ENCODE peak calls at places on chromosomes 12 and 14, in five cellular contexts. One of them, this sample, is unnamed.

GRCh38 chr14:47167407-47167806 is 508.0 kb downstream of the MDGA2 start:
- DNase-seq in A549: no peak
- DNase-seq in HCT116: no peak
- DNase-seq in GM12878: no peak
- DNase-seq in Panc1: no peak
- DNase-seq in this sample: no peak

GRCh38 chr12:66573605-66574004 is 105.3 kb downstream of the GRIP1 start:
- DNase-seq in A549: no peak
- DNase-seq in HCT116: no peak
- DNase-seq in GM12878: no peak
- DNase-seq in Panc1: no peak
- DNase-seq in this sample: no peak

GRCh38 chr12:1130571-1130970 is 139.5 kb downstream of the ERC1 start:
- DNase-seq in A549: no peak
- DNase-seq in HCT116: peak; percentile 31
- DNase-seq in GM12878: no peak
- DNase-seq in Panc1: no peak
- DNase-seq in this sample: no peak

GRCh38 chr12:79955561-79955960 is 20.7 kb upstream of the PPP1R12A start:
- DNase-seq in A549: no peak
- DNase-seq in HCT116: no peak
- DNase-seq in GM12878: no peak
- DNase-seq in Panc1: no peak
- DNase-seq in this sample: no peak

GRCh38 chr12:69161835-69162234 is 77.5 kb upstream of the CPSF6 start:
- DNase-seq in A549: no peak
- DNase-seq in HCT116: no peak
- DNase-seq in GM12878: peak; percentile 83
- DNase-seq in Panc1: no peak
- DNase-seq in this sample: no peak

GRCh38 chr12:121222847-121223246 is 12.9 kb downstream of the P2RX4 start:
- DNase-seq in A549: no peak
- DNase-seq in HCT116: no peak
- DNase-seq in GM12878: no peak
- DNase-seq in Panc1: no peak
- DNase-seq in this sample: no peak

GRCh38 chr12:19245126-19245525 is 115.6 kb downstream of the PLEKHA5 start:
- DNase-seq in A549: no peak
- DNase-seq in HCT116: no peak
- DNase-seq in GM12878: no peak
- DNase-seq in Panc1: no peak
- DNase-seq in this sample: no peak

GRCh38 chr12:104218935-104219334 is 3.4 kb downstream of the TXNRD1 start:
- DNase-seq in A549: no peak
- DNase-seq in HCT116: peak; percentile 19
- DNase-seq in GM12878: no peak
- DNase-seq in Panc1: no peak
- DNase-seq in this sample: no peak

GRCh38 chr12:121334513-121335343 is 17.5 kb downstream of the ANAPC5 start:
- DNase-seq in A549: peak; percentile 75
- DNase-seq in HCT116: peak; percentile 46
- DNase-seq in GM12878: peak; percentile 26
- DNase-seq in Panc1: no peak
- DNase-seq in this sample: peak; percentile 55

GRCh38 chr14:77067632-77068514 is 30.2 kb upstream of the CIPC start:
- DNase-seq in A549: peak; percentile 87
- DNase-seq in HCT116: peak; percentile 42
- DNase-seq in GM12878: no peak
- DNase-seq in Panc1: peak; percentile 22
- DNase-seq in this sample: no peak

GRCh38 chr12:47967461-47968430 is 4.3 kb downstream of the TMEM106C start:
- DNase-seq in A549: no peak
- DNase-seq in HCT116: no peak
- DNase-seq in GM12878: no peak
- DNase-seq in Panc1: no peak
- DNase-seq in this sample: no peak

GRCh38 chr14:68794856-68795601 is 2.2 kb upstream of the ZFP36L1 start:
- DNase-seq in A549: no peak
- DNase-seq in HCT116: no peak
- DNase-seq in GM12878: no peak
- DNase-seq in Panc1: no peak
- DNase-seq in this sample: no peak

GRCh38 chr12:103901518-103902173 is 28.6 kb upstream of the HSP90B1 start:
- DNase-seq in A549: no peak
- DNase-seq in HCT116: no peak
- DNase-seq in GM12878: no peak
- DNase-seq in Panc1: no peak
- DNase-seq in this sample: no peak

GRCh38 chr12:53070901-53071492 is 8.2 kb downstream of the SPRYD3 start:
- DNase-seq in A549: no peak
- DNase-seq in HCT116: no peak
- DNase-seq in GM12878: no peak
- DNase-seq in Panc1: no peak
- DNase-seq in this sample: no peak

GRCh38 chr14:78448483-78449094 is 278.4 kb downstream of the NRXN3 start:
- DNase-seq in A549: peak; percentile 52
- DNase-seq in HCT116: peak; percentile 15
- DNase-seq in GM12878: peak; percentile 45
- DNase-seq in Panc1: peak; percentile 22
- DNase-seq in this sample: no peak

DNA sequence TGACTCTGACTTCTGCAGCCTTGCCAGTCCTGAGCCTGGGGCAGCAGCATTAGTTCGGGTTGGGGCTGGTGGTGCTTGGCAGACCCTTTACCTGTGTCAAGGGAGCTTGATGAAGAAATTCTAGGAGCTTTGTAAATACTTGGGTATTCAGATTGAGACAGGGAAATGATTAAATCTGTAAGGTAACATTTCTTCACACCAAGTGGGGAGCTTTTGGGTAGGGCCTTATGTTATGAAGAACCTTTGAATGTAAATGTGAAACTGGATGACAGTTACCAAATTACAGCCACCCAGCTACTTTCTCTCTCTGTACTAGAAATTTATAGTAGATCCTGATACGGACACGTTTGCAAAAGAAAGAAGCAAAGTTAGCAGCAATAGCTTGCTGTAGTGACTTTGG is 462.3 kb upstream of the RGS6 start:
- DNase-seq in A549: no peak
- DNase-seq in HCT116: no peak
- DNase-seq in GM12878: no peak
- DNase-seq in Panc1: no peak
- DNase-seq in this sample: no peak
- TF ChIP-seq REST in A549: no peak
- TF ChIP-seq REST in HCT116: no peak
- TF ChIP-seq REST in GM12878: no peak
- TF ChIP-seq REST in Panc1: no peak
- TF ChIP-seq REST in this sample: no peak

GRCh38 chr14:94109915-94110250 is 653 bp upstream of the IFI27 start:
- DNase-seq in A549: no peak
- DNase-seq in HCT116: no peak
- DNase-seq in GM12878: no peak
- DNase-seq in Panc1: no peak
- DNase-seq in this sample: no peak
- TF ChIP-seq REST in A549: no peak
- TF ChIP-seq REST in HCT116: no peak
- TF ChIP-seq REST in GM12878: no peak
- TF ChIP-seq REST in Panc1: no peak
- TF ChIP-seq REST in this sample: no peak

GRCh38 chr14:93790966-93791365 is 2.7 kb upstream of the PRIMA1 start:
- DNase-seq in A549: no peak
- DNase-seq in HCT116: no peak
- DNase-seq in GM12878: no peak
- DNase-seq in Panc1: no peak
- DNase-seq in this sample: no peak

GRCh38 chr14:93794756-93795155 is 6.5 kb upstream of the PRIMA1 start:
- DNase-seq in A549: no peak
- DNase-seq in HCT116: no peak
- DNase-seq in GM12878: no peak
- DNase-seq in Panc1: no peak
- DNase-seq in this sample: no peak

GRCh38 chr14:93797071-93797470 is 8.8 kb upstream of the PRIMA1 start:
- DNase-seq in A549: no peak
- DNase-seq in HCT116: no peak
- DNase-seq in GM12878: no peak
- DNase-seq in Panc1: no peak
- DNase-seq in this sample: no peak

GRCh38 chr14:93792391-93792790 is 4.1 kb upstream of the PRIMA1 start:
- DNase-seq in A549: no peak
- DNase-seq in HCT116: no peak
- DNase-seq in GM12878: no peak
- DNase-seq in Panc1: no peak
- DNase-seq in this sample: no peak

DNA sequence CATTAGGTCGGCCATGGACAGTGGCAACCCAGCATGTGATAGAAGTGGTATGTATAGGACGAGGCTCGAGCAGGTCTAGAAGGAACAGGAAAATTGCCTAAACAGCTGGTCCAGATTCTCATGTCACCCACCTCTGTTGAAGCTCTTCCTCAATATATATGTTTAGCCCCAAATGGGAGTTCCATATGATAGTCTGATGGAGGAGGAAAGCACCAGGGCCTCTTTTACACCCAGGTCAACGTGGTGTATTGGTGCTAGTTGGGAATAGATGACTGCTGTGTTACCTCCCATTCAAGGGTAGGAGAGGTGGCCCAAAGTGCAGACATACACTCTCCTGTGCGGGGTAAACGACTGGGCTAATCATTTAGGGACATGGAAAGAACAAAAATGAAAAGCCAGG is 5.3 kb upstream of the PRIMA1 start:
- DNase-seq in A549: no peak
- DNase-seq in HCT116: no peak
- DNase-seq in GM12878: no peak
- DNase-seq in Panc1: no peak
- DNase-seq in this sample: no peak
- TF ChIP-seq REST in A549: no peak
- TF ChIP-seq REST in HCT116: no peak
- TF ChIP-seq REST in GM12878: no peak
- TF ChIP-seq REST in Panc1: no peak
- TF ChIP-seq REST in this sample: no peak

GRCh38 chr12:2248901-2249381 is 196.2 kb downstream of the CACNA1C start:
- DNase-seq in A549: no peak
- DNase-seq in HCT116: no peak
- DNase-seq in GM12878: peak; percentile 93
- DNase-seq in Panc1: no peak
- DNase-seq in this sample: no peak

GRCh38 chr12:2250797-2251196 is 198.0 kb downstream of the CACNA1C start:
- DNase-seq in A549: no peak
- DNase-seq in HCT116: no peak
- DNase-seq in GM12878: no peak
- DNase-seq in Panc1: no peak
- DNase-seq in this sample: no peak

GRCh38 chr12:2248087-2248900 is 195.5 kb downstream of the CACNA1C start:
- DNase-seq in A549: no peak
- DNase-seq in HCT116: no peak
- DNase-seq in GM12878: no peak
- DNase-seq in Panc1: no peak
- DNase-seq in this sample: no peak

GRCh38 chr12:2255301-2255700 is 202.5 kb downstream of the CACNA1C start:
- DNase-seq in A549: no peak
- DNase-seq in HCT116: no peak
- DNase-seq in GM12878: no peak
- DNase-seq in Panc1: no peak
- DNase-seq in this sample: no peak

DNA sequence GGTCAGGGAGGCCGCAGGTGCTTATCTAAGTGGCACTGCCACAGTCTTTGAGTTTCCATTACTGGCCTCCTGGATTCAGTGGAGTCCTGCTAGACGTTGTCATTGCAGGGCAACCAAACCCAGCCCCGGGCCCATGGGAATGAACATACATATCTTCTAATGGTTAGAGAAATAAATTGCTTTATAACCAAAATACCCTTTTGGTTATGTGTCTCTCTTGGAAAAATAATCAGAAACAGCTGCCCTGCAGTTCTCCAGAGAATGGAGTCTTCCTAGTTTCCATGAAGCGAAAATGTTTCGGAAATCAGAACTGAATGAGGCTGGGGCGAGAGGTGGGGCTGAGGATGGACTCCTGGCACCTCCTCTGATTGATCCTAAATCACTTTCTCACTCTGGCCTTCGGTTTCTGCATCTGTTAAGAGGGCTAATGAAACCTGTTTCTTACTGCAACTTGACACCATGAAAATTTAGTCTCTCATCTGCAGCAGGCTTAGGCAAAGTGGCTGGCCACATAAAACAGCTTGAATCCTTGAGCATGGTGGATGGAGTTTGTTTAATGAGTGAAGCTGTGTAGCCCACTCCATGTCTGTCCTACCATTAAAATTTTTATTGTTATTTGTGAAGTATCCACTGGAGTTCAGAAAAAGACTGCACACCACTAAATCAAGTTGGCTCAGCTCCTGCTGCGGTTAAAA is 198.8 kb downstream of the CACNA1C start:
- DNase-seq in A549: no peak
- DNase-seq in HCT116: no peak
- DNase-seq in GM12878: no peak
- DNase-seq in Panc1: no peak
- DNase-seq in this sample: no peak
- TF ChIP-seq REST in A549: no peak
- TF ChIP-seq REST in HCT116: no peak
- TF ChIP-seq REST in GM12878: no peak
- TF ChIP-seq REST in Panc1: no peak
- TF ChIP-seq REST in this sample: no peak

GRCh38 chr14:35365130-35366047 is 39.2 kb downstream of the NFKBIA start:
- DNase-seq in A549: peak; percentile 77
- DNase-seq in HCT116: peak; percentile 54
- DNase-seq in GM12878: no peak
- DNase-seq in Panc1: peak; percentile 58
- DNase-seq in this sample: no peak

GRCh38 chr14:35366048-35366428 is 38.5 kb downstream of the NFKBIA start:
- DNase-seq in A549: no peak
- DNase-seq in HCT116: no peak
- DNase-seq in GM12878: no peak
- DNase-seq in Panc1: no peak
- DNase-seq in this sample: no peak

GRCh38 chr14:35362441-35362840 is 42.1 kb downstream of the NFKBIA start:
- DNase-seq in A549: no peak
- DNase-seq in HCT116: no peak
- DNase-seq in GM12878: no peak
- DNase-seq in Panc1: no peak
- DNase-seq in this sample: no peak

GRCh38 chr14:35361141-35361480 is 43.4 kb downstream of the NFKBIA start:
- DNase-seq in A549: no peak
- DNase-seq in HCT116: no peak
- DNase-seq in GM12878: no peak
- DNase-seq in Panc1: no peak
- DNase-seq in this sample: no peak

DNA sequence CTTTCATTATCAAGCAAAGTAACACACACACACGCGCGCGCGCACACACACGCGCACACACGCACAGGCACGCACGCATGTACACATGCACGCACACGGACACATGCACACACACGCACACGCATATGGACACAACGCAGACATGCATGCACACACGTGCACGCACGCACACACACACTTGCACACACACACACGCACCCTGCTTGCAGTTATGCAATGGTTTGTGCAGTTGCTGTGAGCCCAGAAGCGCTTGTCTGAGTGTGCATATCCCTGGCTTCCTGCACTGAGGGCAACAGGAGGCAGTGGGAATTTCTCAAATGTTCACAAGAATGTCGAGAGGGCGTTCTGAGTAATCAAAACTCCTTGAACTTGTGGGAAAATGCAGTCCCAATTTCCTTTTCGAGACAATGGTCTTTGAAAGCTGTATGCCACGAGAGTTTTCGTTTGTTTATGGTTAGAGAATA is 41.6 kb downstream of the NFKBIA start:
- DNase-seq in A549: no peak
- DNase-seq in HCT116: no peak
- DNase-seq in GM12878: no peak
- DNase-seq in Panc1: no peak
- DNase-seq in this sample: no peak
- TF ChIP-seq REST in A549: no peak
- TF ChIP-seq REST in HCT116: no peak
- TF ChIP-seq REST in GM12878: no peak
- TF ChIP-seq REST in Panc1: no peak
- TF ChIP-seq REST in this sample: no peak